ENCODE peak calls at places on chromosomes 16 and 17, in four cellular contexts. U is activated naive CD4-positive, alpha-beta T cell treated with anti-CD3 and anti-CD28 coated beads, Interleukin-2, amount 50 U/mL, for 72 hours; M is skeletal muscle cell; T is left ventricle myocardium inferior. X is an unnamed sample.

GRCh38 chr16:50848755-50849514 is 107.0 kb downstream of the CYLD start:
- DNase-seq in U (no peak), M (no peak), T (no peak), X (no peak)

GRCh38 chr16:84687715-84688114 is 12.1 kb upstream of the USP10 start:
- DNase-seq in U (no peak), M (peak; percentile 80), T (no peak), X (no peak)

GRCh38 chr17:75661531-75661930 is 5.4 kb downstream of the RECQL5 start:
- DNase-seq in U (no peak), M (no peak), T (no peak), X (no peak)

GRCh38 chr16:2586241-2586640 is 48.4 kb downstream of the PDPK1 start:
- DNase-seq in U (no peak), M (no peak), T (peak; percentile 9), X (no peak)

GRCh38 chr17:15171433-15172047 is 93.6 kb downstream of the PMP22 start:
- DNase-seq in U (peak; percentile 49), M (peak; percentile 54), T (peak; percentile 50), X (peak; percentile 18)

GRCh38 chr16:27625050-27625697 is 75.2 kb downstream of the KATNIP start:
- DNase-seq in U (no peak), M (no peak), T (no peak), X (peak; percentile 89)

GRCh38 chr17:50209472-50210248 is 8.2 kb upstream of the COL1A1 start:
- DNase-seq in U (no peak), M (peak; percentile 100), T (peak; percentile 90), X (no peak)

GRCh38 chr17:59620518-59621259 is 994 bp downstream of the CLTC start:
- DNase-seq in U (peak; percentile 34), M (no peak), T (peak; percentile 30), X (no peak)